ENCODE peak calls at places on chromosomes 11 and 22, in eight cellular contexts. Q is activated CD4-positive, alpha-beta memory T cell treated with anti-CD3 and anti-CD28 coated beads for 36 hours; B is CD4-positive, alpha-beta memory T cell; R is NCI-H2171; X is CD4-positive, CD25-positive, alpha-beta regulatory T cell; V is stimulated activated CD4-positive, alpha-beta T cell treated with anti-CD3 and anti-CD28 coated beads, Interleukin-15, amount 100 ng/mL, for 24 hours; U is activated T-cell treated with anti-CD3 and anti-CD28 coated beads for 1 hour; P is DMS53. W is an unnamed sample.

GRCh38 chr22:46587492-46588278 is 32.5 kb upstream of the GRAMD4 start:
- DNase-seq in R (no peak), Q (peak; percentile 50), V (peak; percentile 35), B (no peak), P (no peak), U (no peak), X (peak; percentile 34), W (peak; percentile 58)

GRCh38 chr11:67507242-67507890 is 596 bp downstream of the CDK2AP2 start:
- DNase-seq in V (no peak), Q (no peak), X (no peak), R (peak; percentile 50), B (no peak), U (no peak), P (peak; percentile 97), W (no peak)

GRCh38 chr11:44775366-44776356 is 48.9 kb downstream of the TSPAN18 start:
- DNase-seq in U (peak; percentile 49), P (peak; percentile 79), V (peak; percentile 79), B (peak; percentile 65), X (peak; percentile 41), Q (peak; percentile 77), R (peak; percentile 41), W (peak; percentile 73)

GRCh38 chr22:40758390-40758789 is 60.8 kb downstream of the SLC25A17 start:
- DNase-seq in X (no peak), B (no peak), P (peak; percentile 20), U (no peak), Q (no peak), R (no peak), V (no peak), W (no peak)

GRCh38 chr11:1876361-1877063 is 15.2 kb downstream of the PRR33 start:
- DNase-seq in B (peak; percentile 30), P (peak; percentile 62), Q (no peak), U (no peak), X (no peak), R (no peak), V (peak; percentile 36), W (no peak)

GRCh38 chr11:99069831-99070444 is 49.2 kb downstream of the CNTN5 start:
- DNase-seq in Q (no peak), U (no peak), P (peak; percentile 62), V (no peak), B (peak; percentile 22), R (no peak), X (no peak), W (peak; percentile 20)

GRCh38 chr11:9753031-9753430 is 89.2 kb downstream of the SWAP70 start:
- DNase-seq in Q (peak; percentile 44), R (no peak), V (no peak), B (no peak), X (no peak), P (no peak), U (no peak), W (no peak)

GRCh38 chr11:72058416-72059034 is 21.8 kb downstream of the NUMA1 start:
- DNase-seq in B (no peak), P (no peak), X (no peak), U (no peak), R (peak; percentile 48), V (no peak), Q (no peak), W (no peak)

GRCh38 chr11:102268083-102268984 is 49.0 kb upstream of the BIRC3 start:
- DNase-seq in R (peak; percentile 50), U (peak; percentile 72), Q (peak; percentile 92), P (peak; percentile 99), X (peak; percentile 79), V (peak; percentile 83), B (peak; percentile 87), W (peak; percentile 76)

GRCh38 chr11:66651011-66651410 is 12.5 kb downstream of the RBM4 start:
- DNase-seq in X (no peak), U (no peak), Q (no peak), P (peak; percentile 46), B (no peak), R (no peak), V (no peak), W (no peak)

GRCh38 chr11:85749884-85750283 is 61.1 kb downstream of the SYTL2 start:
- DNase-seq in P (no peak), Q (no peak), B (no peak), X (no peak), U (no peak), R (no peak), V (no peak), W (no peak)

GRCh38 chr11:107898270-107898669 is 30.0 kb upstream of the RAB39A start:
- DNase-seq in Q (no peak), R (no peak), P (peak; percentile 51), B (no peak), U (no peak), V (no peak), X (peak; percentile 31), W (no peak)

GRCh38 chr11:62544521-62545436 is 1.8 kb downstream of the AHNAK start:
- DNase-seq in U (no peak), X (no peak), P (peak; percentile 46), R (no peak), V (peak; percentile 56), B (peak; percentile 68), Q (peak; percentile 52), W (peak; percentile 49)

GRCh38 chr11:123145220-123145619 is 49.8 kb downstream of the CLMP start:
- DNase-seq in B (no peak), U (no peak), P (peak; percentile 95), X (no peak), Q (no peak), R (peak; percentile 9), V (no peak), W (no peak)

GRCh38 chr11:11450744-11451362 is 97.8 kb upstream of the CSNK2A3 start:
- DNase-seq in U (no peak), V (no peak), B (no peak), Q (no peak), R (no peak), X (no peak), P (no peak), W (no peak)

GRCh38 chr11:14342906-14343305 is 16.1 kb downstream of the RRAS2 start:
- DNase-seq in B (no peak), U (no peak), X (no peak), V (no peak), R (no peak), P (no peak), Q (no peak), W (no peak)

GRCh38 chr11:102762414-102762813 is 18.0 kb downstream of the MMP10 start:
- DNase-seq in Q (no peak), X (no peak), P (no peak), B (no peak), V (no peak), R (no peak), U (no peak), W (no peak)

GRCh38 chr11:128290106-128290840 is 297.1 kb downstream of the ETS1 start:
- DNase-seq in Q (peak; percentile 80), U (peak; percentile 35), X (peak; percentile 87), V (peak; percentile 74), R (no peak), B (peak; percentile 84), P (peak; percentile 96), W (peak; percentile 87)

GRCh38 chr11:87840786-87841185 is 334.5 kb downstream of the RAB38 start:
- DNase-seq in B (no peak), X (no peak), Q (no peak), P (no peak), R (no peak), V (no peak), U (no peak), W (no peak)

GRCh38 chr11:124889692-124890091 is 8.0 kb downstream of the ROBO4 start:
- DNase-seq in Q (no peak), P (no peak), R (no peak), V (no peak), U (no peak), X (no peak), B (no peak), W (no peak)

GRCh38 chr22:40258463-40259046 is 80.8 kb downstream of the TNRC6B start:
- DNase-seq in B (peak; percentile 58), R (no peak), V (no peak), P (no peak), U (no peak), X (no peak), Q (peak; percentile 31), W (no peak)

GRCh38 chr11:26319906-26320305 is 12.0 kb upstream of the ANO3 start:
- DNase-seq in V (no peak), B (no peak), X (no peak), Q (no peak), P (peak; percentile 49), U (no peak), R (no peak), W (no peak)

GRCh38 chr11:91866642-91867041 is 358.0 kb upstream of the FAT3 start:
- DNase-seq in Q (no peak), U (no peak), R (no peak), V (no peak), B (no peak), X (no peak), P (no peak), W (no peak)

GRCh38 chr11:69888671-69889076 is 69.5 kb upstream of the FGF3 start:
- DNase-seq in X (peak; percentile 37), B (peak; percentile 61), P (peak; percentile 80), V (peak; percentile 74), R (peak; percentile 70), U (peak; percentile 66), Q (peak; percentile 75), W (peak; percentile 78)

GRCh38 chr11:63573881-63574855 is 11.0 kb upstream of the PLAAT2 start:
- DNase-seq in B (peak; percentile 52), U (no peak), Q (peak; percentile 55), V (peak; percentile 26), R (no peak), X (peak; percentile 12), P (peak; percentile 86), W (peak; percentile 73)

GRCh38 chr11:120346233-120346632 is 10.0 kb downstream of the ARHGEF12 start:
- DNase-seq in V (no peak), B (no peak), Q (no peak), P (peak; percentile 11), X (no peak), U (no peak), R (no peak), W (no peak)

GRCh38 chr11:109184376-109184775 is 237.6 kb upstream of the C11orf87 start:
- DNase-seq in V (no peak), B (no peak), X (no peak), P (peak; percentile 38), U (no peak), Q (no peak), R (no peak), W (no peak)

GRCh38 chr11:66892926-66893325 is 36.1 kb downstream of the LRFN4 start:
- DNase-seq in Q (no peak), V (no peak), U (no peak), P (no peak), R (no peak), X (no peak), B (no peak), W (no peak)

GRCh38 chr11:100984668-100985067 is 144.9 kb downstream of the PGR start:
- DNase-seq in U (no peak), V (no peak), P (no peak), R (no peak), X (no peak), Q (no peak), B (no peak), W (no peak)

GRCh38 chr11:103109818-103110388 is 677 bp downstream of the DYNC2H1 start:
- DNase-seq in P (peak; percentile 86), V (peak; percentile 9), U (no peak), B (no peak), X (no peak), R (no peak), Q (peak; percentile 18), W (no peak)

GRCh38 chr11:69658606-69659450 is 16.3 kb downstream of the LTO1 start:
- DNase-seq in P (no peak), X (no peak), R (no peak), B (no peak), U (no peak), V (no peak), Q (no peak), W (no peak)

GRCh38 chr11:37929100-37929649 is 1331.1 kb upstream of the RAG2 start:
- DNase-seq in V (no peak), X (no peak), P (no peak), U (no peak), Q (no peak), B (no peak), R (no peak), W (no peak)

GRCh38 chr22:23754220-23754919 is at the start of gene VPREB3:
- DNase-seq in X (no peak), Q (no peak), P (no peak), B (no peak), R (no peak), V (no peak), U (no peak), W (no peak)

GRCh38 chr11:73173755-73174494 is 31.8 kb upstream of the FCHSD2 start:
- DNase-seq in X (no peak), Q (no peak), V (no peak), R (no peak), U (no peak), B (no peak), P (no peak), W (no peak)

W was measured in activated CD8-positive, alpha-beta T cell treated with anti-CD3 and anti-CD28 coated beads, Interleukin-2, amount 10 ng/mL, durations not matched to agents 7 days and 5 days.